ENCODE peak calls at places on chromosomes 5 and 9, in nine cellular contexts. P is CD8-positive, alpha-beta memory T cell; Y is neural crest cell; S is HT-29; A is Right ventricle myocardium superior; K is tibial nerve; G is cardiac muscle cell; F is T-helper 17 cell; O is neuronal stem cell. V is an unnamed sample.

GRCh38 chr5:141349917-141350619 is at the start of gene PCDHGB1:
- DNase-seq in G (peak; percentile 59), A (peak; percentile 55), K (no peak), F (no peak), P (no peak), S (peak; percentile 42), Y (peak; percentile 21), O (no peak), V (peak; percentile 75)

GRCh38 chr9:130444565-130445221 is at the start of gene ASS1:
- DNase-seq in K (no peak), F (peak; percentile 32), G (peak; percentile 56), P (no peak), S (peak; percentile 43), Y (no peak), O (peak; percentile 48), A (peak; percentile 86), V (peak; percentile 33)

GRCh38 chr9:108980893-108981292 is 32.4 kb downstream of the CTNNAL1 start:
- DNase-seq in O (no peak), A (no peak), Y (no peak), S (no peak), F (no peak), G (no peak), P (no peak), K (no peak), V (no peak)

GRCh38 chr5:62720036-62720441 is 141.4 kb downstream of the LRRC70 start:
- DNase-seq in K (no peak), Y (peak; percentile 2), S (peak; percentile 61), F (no peak), A (no peak), P (no peak), O (no peak), G (peak; percentile 41), V (peak; percentile 30)

GRCh38 chr5:3891118-3891517 is 295.5 kb downstream of the IRX1 start:
- DNase-seq in G (no peak), Y (no peak), F (no peak), A (no peak), K (no peak), O (no peak), P (no peak), S (no peak), V (no peak)

GRCh38 chr9:114216081-114216480 is 60.7 kb downstream of the COL27A1 start:
- DNase-seq in F (no peak), G (peak; percentile 78), O (no peak), S (no peak), P (no peak), Y (no peak), K (no peak), A (peak; percentile 75), V (no peak)

GRCh38 chr9:8486095-8486494 is 686.5 kb upstream of the DMAC1 start:
- DNase-seq in S (peak; percentile 18), F (no peak), G (peak; percentile 58), A (peak; percentile 37), K (peak; percentile 15), Y (no peak), O (no peak), P (no peak), V (no peak)

GRCh38 chr9:68704804-68705635 is at the start of gene PIP5K1B:
- DNase-seq in K (no peak), O (peak; percentile 71), S (peak; percentile 83), A (peak; percentile 85), F (no peak), P (no peak), Y (peak; percentile 58), G (peak; percentile 58), V (peak; percentile 70)

V was measured in HepG2.